ENCODE peak calls at places on chromosomes 3 and 15, in seven cellular contexts. A, U, W, Q, N, M and G are unnamed samples.
A peak's percentile ranks its signal among the peaks of the same experiment; 100 is the strongest.

GRCh38 chr15:42577514-42578031 is 2.2 kb downstream of the STARD9 start:
- DNase-seq in A (no peak), U (no peak), W (no peak), Q (no peak), N (no peak), M (no peak), G (no peak)

GRCh38 chr3:122929188-122929465 is 98.4 kb downstream of the SEMA5B start:
- DNase-seq in A (no peak), U (no peak), W (no peak), Q (no peak), N (no peak), M (no peak), G (no peak)

GRCh38 chr15:22893881-22894280 is 55.4 kb downstream of the NIPA2 start:
- DNase-seq in A (no peak), U (peak; percentile 28), W (no peak), Q (no peak), N (no peak), M (no peak), G (no peak)

GRCh38 chr15:98703291-98703690 is 55.0 kb downstream of the IGF1R start:
- DNase-seq in A (no peak), U (no peak), W (no peak), Q (no peak), N (no peak), M (no peak), G (no peak)

GRCh38 chr3:132445812-132446211 is 28.5 kb downstream of the DNAJC13 start:
- DNase-seq in A (no peak), U (peak; percentile 12), W (no peak), Q (peak; percentile 78), N (no peak), M (no peak), G (no peak)

GRCh38 chr3:157417247-157417646 is 19.4 kb upstream of the PTX3 start:
- DNase-seq in A (no peak), U (no peak), W (no peak), Q (peak; percentile 50), N (no peak), M (no peak), G (no peak)

GRCh38 chr3:178950676-178951075 is 120.9 kb downstream of the ZMAT3 start:
- DNase-seq in A (no peak), U (no peak), W (no peak), Q (peak; percentile 75), N (no peak), M (no peak), G (no peak)

GRCh38 chr3:9298236-9298635 is 48.8 kb upstream of the SRGAP3 start:
- DNase-seq in A (no peak), U (no peak), W (no peak), Q (no peak), N (no peak), M (no peak), G (no peak)

GRCh38 chr3:128328546-128329458 is 137.9 kb downstream of the DNAJB8 start:
- DNase-seq in A (no peak), U (no peak), W (no peak), Q (no peak), N (no peak), M (no peak), G (no peak)

GRCh38 chr3:149967067-149967685 is 3.5 kb downstream of the PFN2 start:
- DNase-seq in A (no peak), U (peak; percentile 58), W (no peak), Q (peak; percentile 54), N (peak; percentile 35), M (no peak), G (no peak)

GRCh38 chr3:151219056-151219455 is 16.0 kb upstream of the GPR171 start:
- DNase-seq in A (no peak), U (no peak), W (no peak), Q (no peak), N (peak; percentile 43), M (no peak), G (no peak)

GRCh38 chr15:82849556-82850241 is 40.3 kb downstream of the WHAMM start:
- DNase-seq in A (peak; percentile 81), U (peak; percentile 96), W (no peak), Q (peak; percentile 56), N (peak; percentile 84), M (peak; percentile 68), G (peak; percentile 48)

GRCh38 chr3:65902304-65902793 is 136.4 kb downstream of the MAGI1 start:
- DNase-seq in A (peak; percentile 72), U (peak; percentile 95), W (no peak), Q (no peak), N (no peak), M (no peak), G (peak; percentile 80)

GRCh38 chr15:42131826-42132806 is 24.3 kb downstream of the PLA2G4F start:
- DNase-seq in A (no peak), U (no peak), W (no peak), Q (no peak), N (no peak), M (no peak), G (no peak)

GRCh38 chr3:138867996-138868395 is 33.3 kb upstream of the PIK3CB start:
- DNase-seq in A (no peak), U (no peak), W (no peak), Q (peak; percentile 59), N (no peak), M (no peak), G (no peak)

GRCh38 chr3:66438045-66438444 is 62.8 kb downstream of the LRIG1 start:
- DNase-seq in A (no peak), U (no peak), W (no peak), Q (no peak), N (no peak), M (no peak), G (no peak)

GRCh38 chr3:45235409-45235808 is 9.3 kb upstream of the TMEM158 start:
- DNase-seq in A (no peak), U (no peak), W (no peak), Q (no peak), N (no peak), M (no peak), G (no peak)

GRCh38 chr15:60673918-60674558 is 195.1 kb upstream of the ICE2 start:
- DNase-seq in A (no peak), U (no peak), W (no peak), Q (peak; percentile 97), N (peak; percentile 43), M (no peak), G (peak; percentile 50)

GRCh38 chr15:59200560-59200959 is 6.1 kb upstream of the LDHAL6B start:
- DNase-seq in A (no peak), U (no peak), W (no peak), Q (no peak), N (no peak), M (no peak), G (no peak)

GRCh38 chr15:69357773-69358765 is 56.1 kb upstream of the KIF23 start:
- DNase-seq in A (no peak), U (peak; percentile 64), W (no peak), Q (no peak), N (peak; percentile 24), M (no peak), G (no peak)

GRCh38 chr3:43294975-43295374 is 8.6 kb downstream of the SNRK start:
- DNase-seq in A (no peak), U (no peak), W (no peak), Q (peak; percentile 24), N (no peak), M (no peak), G (no peak)

GRCh38 chr15:65792130-65792987 is at the start of gene DENND4A:
- DNase-seq in A (peak; percentile 85), U (peak; percentile 99), W (peak; percentile 97), Q (peak; percentile 99), N (peak; percentile 96), M (peak; percentile 72), G (peak; percentile 98)
- TF ChIP-seq POLR2AphosphoS5 in A (peak; percentile 85), U (peak; percentile 75), W (peak; percentile 95), Q (peak; percentile 49), N (peak; percentile 78), M (peak; percentile 70), G (peak; percentile 88)

GRCh38 chr3:31546725-31547124 is 14.0 kb downstream of the STT3B start:
- DNase-seq in A (no peak), U (no peak), W (no peak), Q (no peak), N (no peak), M (no peak), G (no peak)

GRCh38 chr3:31543375-31543774 is 10.7 kb downstream of the STT3B start:
- DNase-seq in A (no peak), U (no peak), W (no peak), Q (no peak), N (no peak), M (no peak), G (no peak)

GRCh38 chr3:31542246-31542645 is 9.5 kb downstream of the STT3B start:
- DNase-seq in A (no peak), U (no peak), W (no peak), Q (no peak), N (no peak), M (no peak), G (no peak)

GRCh38 chr3:31546152-31546551 is 13.4 kb downstream of the STT3B start:
- DNase-seq in A (no peak), U (peak; percentile 39), W (no peak), Q (no peak), N (no peak), M (no peak), G (no peak)

DNA sequence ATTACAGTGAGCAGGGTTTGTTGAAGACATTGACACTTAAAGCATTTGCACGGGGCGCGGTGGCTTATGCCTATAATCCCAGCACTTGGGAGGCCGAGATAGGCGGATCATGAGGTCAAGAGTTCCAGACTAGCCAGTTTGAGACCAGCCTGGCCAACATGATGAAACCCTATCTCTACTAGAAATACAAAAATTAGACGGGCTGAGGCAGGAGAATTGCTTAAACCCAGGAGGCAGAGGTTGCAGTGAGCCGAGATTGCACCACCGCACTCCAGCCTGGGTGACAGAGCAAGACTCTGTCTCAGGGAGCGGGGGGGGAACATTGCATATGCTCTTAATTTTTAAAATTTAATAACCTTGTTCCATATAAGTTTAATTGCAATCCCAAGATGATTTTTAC is 11.9 kb downstream of the STT3B start:
- DNase-seq in A (no peak), U (no peak), W (no peak), Q (no peak), N (no peak), M (no peak), G (no peak)
- TF ChIP-seq POLR2AphosphoS5 in A (no peak), U (no peak), W (peak; percentile 34), Q (no peak), N (no peak), M (no peak), G (no peak)

GRCh38 chr15:24729760-24730159 is 54.2 kb downstream of the NPAP1 start:
- DNase-seq in A (no peak), U (no peak), W (no peak), Q (no peak), N (no peak), M (no peak), G (no peak)
- TF ChIP-seq POLR2AphosphoS5 in A (no peak), U (no peak), W (no peak), Q (no peak), N (no peak), M (no peak), G (no peak)

DNA sequence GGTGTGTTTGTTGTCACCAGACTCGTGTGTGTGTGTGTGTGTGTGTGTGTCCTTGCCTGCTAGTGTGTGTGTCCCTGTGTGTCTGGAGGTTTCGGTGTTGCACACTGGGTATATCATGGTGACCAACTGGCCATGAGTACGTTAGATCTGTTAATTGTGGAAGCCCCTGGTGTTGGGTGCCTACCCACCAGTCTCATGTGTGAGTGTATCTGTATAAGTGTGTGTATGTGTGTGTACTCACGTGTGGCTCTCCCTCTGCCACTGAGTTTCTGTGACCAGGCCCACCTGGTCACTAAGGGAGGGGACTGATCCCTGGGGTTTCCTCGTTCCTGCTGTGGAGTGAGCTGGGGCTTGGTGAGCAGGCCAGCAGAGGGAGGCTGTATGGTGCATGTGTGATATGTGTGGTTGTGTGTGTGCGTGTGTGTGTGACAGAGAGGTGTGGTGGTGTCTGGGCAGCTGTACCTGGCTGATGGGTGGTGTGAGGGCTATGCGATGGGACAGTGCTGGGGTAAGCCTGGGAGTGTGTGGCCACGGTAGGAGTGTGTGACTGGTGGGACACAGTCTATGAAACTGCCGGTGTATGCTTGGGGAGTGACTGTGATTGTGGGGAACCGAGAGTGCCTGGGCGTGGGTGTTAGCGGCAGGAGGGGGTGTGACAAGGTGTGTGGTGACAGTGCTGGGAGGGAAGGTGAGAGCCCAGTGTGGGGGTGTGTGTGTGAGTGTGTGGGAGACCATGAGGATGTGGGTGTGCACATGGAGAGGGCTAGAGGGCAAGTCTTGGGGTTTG is 1.9 kb downstream of the PRKCD start:
- DNase-seq in A (no peak), U (no peak), W (no peak), Q (no peak), N (no peak), M (no peak), G (no peak)
- TF ChIP-seq POLR2AphosphoS5 in A (no peak), U (no peak), W (peak; percentile 21), Q (no peak), N (no peak), M (peak; percentile 41), G (no peak)